ENCODE peak calls at places on chromosomes 13 and 19, in five cellular contexts. One of them, this sample, is unnamed.
A peak's percentile ranks its signal among the peaks of the same experiment; 100 is the strongest.

GRCh38 chr13:46165485-46166220 is 16.3 kb downstream of the LCP1 start:
- DNase-seq in heart left ventricle: no peak
- DNase-seq in AG04450: no peak
- DNase-seq in CD8-positive, alpha-beta T cell: no peak
- DNase-seq in SK-N-SH: no peak
- DNase-seq in this sample: no peak

GRCh38 chr13:43785681-43786471 is 896 bp downstream of the ENOX1 start:
- DNase-seq in AG04450: peak; percentile 18
- DNase-seq in SK-N-SH: peak; percentile 89
- DNase-seq in CD8-positive, alpha-beta T cell: no peak
- DNase-seq in heart left ventricle: peak; percentile 93
- DNase-seq in this sample: peak; percentile 21

GRCh38 chr13:111143875-111144540 is 28.9 kb downstream of the ARHGEF7 start:
- DNase-seq in SK-N-SH: no peak
- DNase-seq in AG04450: no peak
- DNase-seq in CD8-positive, alpha-beta T cell: no peak
- DNase-seq in heart left ventricle: no peak
- DNase-seq in this sample: no peak

GRCh38 chr13:80168089-80168850 is 172.7 kb downstream of the SPRY2 start:
- DNase-seq in SK-N-SH: no peak
- DNase-seq in AG04450: no peak
- DNase-seq in CD8-positive, alpha-beta T cell: no peak
- DNase-seq in heart left ventricle: no peak
- DNase-seq in this sample: no peak

GRCh38 chr19:39177736-39178135 is 19.0 kb upstream of the NCCRP1 start:
- DNase-seq in AG04450: no peak
- DNase-seq in CD8-positive, alpha-beta T cell: no peak
- DNase-seq in heart left ventricle: no peak
- DNase-seq in SK-N-SH: no peak
- DNase-seq in this sample: no peak

GRCh38 chr13:20967340-20967739 is 64.8 kb upstream of the XPO4 start:
- DNase-seq in AG04450: no peak
- DNase-seq in SK-N-SH: no peak
- DNase-seq in CD8-positive, alpha-beta T cell: no peak
- DNase-seq in heart left ventricle: no peak
- DNase-seq in this sample: no peak

GRCh38 chr19:40337594-40337993 is 10.6 kb downstream of the C19orf47 start:
- DNase-seq in AG04450: no peak
- DNase-seq in CD8-positive, alpha-beta T cell: no peak
- DNase-seq in SK-N-SH: no peak
- DNase-seq in heart left ventricle: no peak
- DNase-seq in this sample: no peak

GRCh38 chr19:30712428-30713151 is 340.4 kb downstream of the ZNF536 start:
- DNase-seq in CD8-positive, alpha-beta T cell: no peak
- DNase-seq in heart left ventricle: no peak
- DNase-seq in AG04450: no peak
- DNase-seq in SK-N-SH: no peak
- DNase-seq in this sample: no peak

GRCh38 chr13:79679334-79679733 is 198.4 kb downstream of the NDFIP2 start:
- DNase-seq in CD8-positive, alpha-beta T cell: peak; percentile 8
- DNase-seq in AG04450: peak; percentile 26
- DNase-seq in heart left ventricle: peak; percentile 75
- DNase-seq in SK-N-SH: peak; percentile 12
- DNase-seq in this sample: no peak

DNA sequence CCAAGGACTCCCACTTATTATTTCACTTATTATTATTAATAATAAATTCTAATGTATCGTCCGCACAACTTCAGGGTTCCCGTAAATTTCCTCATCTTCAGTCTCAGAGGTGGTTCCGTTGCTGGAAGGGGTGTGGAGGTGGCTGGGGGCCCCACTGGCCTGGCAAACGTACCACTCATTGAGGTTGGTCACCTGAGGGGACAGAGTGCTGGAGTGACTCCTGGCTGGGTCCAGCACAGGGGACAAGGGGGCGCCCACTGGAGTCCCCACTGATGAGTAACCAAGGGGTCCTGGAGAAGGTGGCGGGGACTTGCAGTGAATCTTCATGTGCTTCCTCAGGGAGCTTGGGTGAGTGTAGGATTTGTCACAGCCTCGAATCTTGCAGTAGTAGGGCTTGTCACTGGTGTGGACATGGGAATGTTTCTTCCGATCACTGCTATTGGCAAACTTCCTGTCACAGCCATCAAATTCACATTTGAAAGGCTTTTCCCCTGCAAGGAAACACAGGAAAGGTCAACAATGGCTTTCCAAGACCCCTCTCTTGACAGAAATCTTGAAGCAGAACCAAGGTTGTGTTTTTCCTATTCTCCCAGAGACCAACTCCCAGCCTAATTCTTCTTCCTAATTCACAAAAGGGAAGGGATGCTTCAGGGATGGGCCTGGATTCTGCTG is 6.1 kb downstream of the ZIC5 start:
- DNase-seq in AG04450: no peak
- DNase-seq in CD8-positive, alpha-beta T cell: no peak
- DNase-seq in heart left ventricle: no peak
- DNase-seq in SK-N-SH: no peak
- DNase-seq in this sample: no peak
- H3K27me3 ChIP-seq in AG04450: peaks cover 67% of the 10 kb centered on the region
- H3K27me3 ChIP-seq in CD8-positive, alpha-beta T cell: peaks cover 48% of the 10 kb centered on the region
- H3K27me3 ChIP-seq in heart left ventricle: peaks cover 87% of the 10 kb centered on the region
- H3K27me3 ChIP-seq in SK-N-SH: peaks cover 76% of the 10 kb centered on the region
- H3K27me3 ChIP-seq in this sample: peaks cover 4% of the 10 kb centered on the region

DNA sequence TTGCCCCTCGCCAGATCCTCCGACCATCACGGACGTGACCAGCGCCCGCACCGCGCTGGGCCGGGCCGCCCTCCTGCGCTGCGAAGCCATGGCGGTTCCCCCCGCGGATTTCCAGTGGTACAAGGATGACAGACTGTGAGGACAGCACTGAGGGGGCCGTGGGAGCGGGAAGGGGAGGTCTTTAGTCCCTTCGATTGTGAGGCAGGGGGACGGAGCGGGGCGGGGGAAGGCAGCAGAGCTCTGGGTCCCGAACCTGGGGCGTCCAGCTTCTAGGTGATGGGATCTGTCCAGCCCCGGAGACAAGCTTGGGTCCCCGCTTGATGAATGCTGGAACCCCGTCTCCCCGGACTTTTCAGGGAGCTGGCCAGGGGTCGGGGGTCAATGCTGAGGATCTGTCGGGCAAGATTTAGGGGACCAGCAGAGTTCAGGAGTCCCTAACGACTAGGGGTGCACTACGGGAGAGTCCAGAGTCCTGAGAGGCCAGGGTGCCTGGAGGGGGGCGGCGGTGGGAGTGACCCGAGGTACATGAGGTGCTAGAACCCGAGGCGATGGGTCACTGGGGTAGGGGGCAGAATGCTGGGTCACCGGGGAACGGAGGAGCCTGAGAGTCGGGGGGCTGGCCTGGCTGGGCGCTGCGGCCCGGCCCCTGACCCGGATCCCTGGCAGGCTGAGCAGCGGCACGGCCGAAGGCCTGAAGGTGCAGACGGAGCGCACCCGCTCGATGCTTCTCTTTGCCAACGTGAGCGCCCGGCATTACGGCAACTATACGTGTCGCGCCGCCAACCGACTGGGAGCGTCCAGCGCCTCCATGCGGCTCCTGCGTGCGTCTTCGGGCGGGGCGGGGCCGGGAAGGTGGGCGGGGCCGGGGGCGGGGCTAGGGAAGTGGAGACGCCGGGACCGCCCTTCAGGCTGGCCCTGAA is 14.6 kb downstream of the VSIG10L start:
- DNase-seq in SK-N-SH: no peak
- DNase-seq in CD8-positive, alpha-beta T cell: no peak
- DNase-seq in heart left ventricle: peak; percentile 63
- DNase-seq in AG04450: no peak
- DNase-seq in this sample: peak; percentile 89
- TF ChIP-seq CTCF in SK-N-SH: no peak
- TF ChIP-seq CTCF in CD8-positive, alpha-beta T cell: no peak
- TF ChIP-seq CTCF in heart left ventricle: no peak
- TF ChIP-seq CTCF in AG04450: no peak
- TF ChIP-seq CTCF in this sample: no peak

GRCh38 chr19:49064029-49064629 is 489 bp downstream of the NTF4 start:
- DNase-seq in SK-N-SH: peak; percentile 24
- DNase-seq in CD8-positive, alpha-beta T cell: no peak
- DNase-seq in heart left ventricle: no peak
- DNase-seq in AG04450: no peak
- DNase-seq in this sample: no peak
- H3K27me3 ChIP-seq in SK-N-SH: no peaks in the 10 kb centered on the region
- H3K27me3 ChIP-seq in CD8-positive, alpha-beta T cell: peaks cover 11% of the 10 kb centered on the region
- H3K27me3 ChIP-seq in heart left ventricle: no peaks in the 10 kb centered on the region
- H3K27me3 ChIP-seq in AG04450: peaks cover 26% of the 10 kb centered on the region
- H3K27me3 ChIP-seq in this sample: peaks cover 19% of the 10 kb centered on the region

GRCh38 chr13:77810430-77810829 is 108.2 kb downstream of the EDNRB start:
- DNase-seq in AG04450: no peak
- DNase-seq in SK-N-SH: peak; percentile 23
- DNase-seq in CD8-positive, alpha-beta T cell: no peak
- DNase-seq in heart left ventricle: no peak
- DNase-seq in this sample: no peak
- TF ChIP-seq CTCF in AG04450: peak; percentile 65
- TF ChIP-seq CTCF in SK-N-SH: peak; percentile 59
- TF ChIP-seq CTCF in CD8-positive, alpha-beta T cell: peak; percentile 1
- TF ChIP-seq CTCF in heart left ventricle: no peak
- TF ChIP-seq CTCF in this sample: peak; percentile 51

GRCh38 chr13:97880298-97880675 is 73.2 kb upstream of the IPO5 start:
- DNase-seq in AG04450: no peak
- DNase-seq in heart left ventricle: no peak
- DNase-seq in SK-N-SH: no peak
- DNase-seq in CD8-positive, alpha-beta T cell: no peak
- DNase-seq in this sample: no peak
- H3K27me3 ChIP-seq in AG04450: no peaks in the 10 kb centered on the region
- H3K27me3 ChIP-seq in heart left ventricle: no peaks in the 10 kb centered on the region
- H3K27me3 ChIP-seq in SK-N-SH: no peaks in the 10 kb centered on the region
- H3K27me3 ChIP-seq in CD8-positive, alpha-beta T cell: no peaks in the 10 kb centered on the region
- H3K27me3 ChIP-seq in this sample: no peaks in the 10 kb centered on the region

GRCh38 chr13:44972956-44973581 is 16.2 kb downstream of the NUFIP1 start:
- DNase-seq in SK-N-SH: peak; percentile 34
- DNase-seq in AG04450: no peak
- DNase-seq in heart left ventricle: no peak
- DNase-seq in CD8-positive, alpha-beta T cell: no peak
- DNase-seq in this sample: no peak
- TF ChIP-seq CTCF in SK-N-SH: peak; percentile 71
- TF ChIP-seq CTCF in AG04450: peak; percentile 53
- TF ChIP-seq CTCF in heart left ventricle: peak; percentile 56
- TF ChIP-seq CTCF in CD8-positive, alpha-beta T cell: peak; percentile 42
- TF ChIP-seq CTCF in this sample: peak; percentile 35